ENCODE peak calls at places on chromosomes 7 and 10, in nine cellular contexts. O is Peyer's patch, Q is left ventricle myocardium inferior, Z is PC-9, P is foreskin fibroblast, D is stomach, A is cardiac fibroblast, E is fibroblast of pulmonary artery, R is psoas muscle. L is an unnamed sample.

GRCh38 chr7:154212861-154213260 is 160.7 kb downstream of the DPP6 start:
- DNase-seq in O (no peak), Q (no peak), Z (no peak), P (no peak), D (no peak), A (no peak), E (no peak), R (no peak), L (no peak)

GRCh38 chr10:11881477-11882417 is 58.6 kb downstream of the PROSER2 start:
- DNase-seq in O (no peak), Q (no peak), Z (peak; percentile 90), P (peak; percentile 8), D (no peak), A (peak; percentile 19), E (no peak), R (no peak), L (no peak)

GRCh38 chr10:20100157-20100556 is 283.9 kb downstream of the PLXDC2 start:
- DNase-seq in O (no peak), Q (no peak), Z (no peak), P (no peak), D (no peak), A (peak; percentile 84), E (peak; percentile 86), R (no peak), L (no peak)

GRCh38 chr7:80632074-80632473 is 6.4 kb upstream of the CD36 start:
- DNase-seq in O (no peak), Q (no peak), Z (no peak), P (no peak), D (no peak), A (no peak), E (no peak), R (no peak), L (no peak)

GRCh38 chr10:17227367-17228080 is 517 bp upstream of the VIM start:
- DNase-seq in O (no peak), Q (no peak), Z (no peak), P (no peak), D (no peak), A (peak; percentile 58), E (peak; percentile 47), R (no peak), L (no peak)

GRCh38 chr7:55107946-55108345 is 89.1 kb downstream of the EGFR start:
- DNase-seq in O (peak; percentile 5), Q (no peak), Z (no peak), P (no peak), D (no peak), A (no peak), E (peak; percentile 53), R (no peak), L (no peak)

GRCh38 chr7:37353949-37354660 is 94.6 kb downstream of the ELMO1 start:
- DNase-seq in O (no peak), Q (no peak), Z (no peak), P (no peak), D (no peak), A (no peak), E (no peak), R (no peak), L (no peak)

GRCh38 chr10:72688208-72688651 is 3.7 kb upstream of the MCU start:
- DNase-seq in O (no peak), Q (no peak), Z (peak; percentile 47), P (peak; percentile 83), D (no peak), A (peak; percentile 77), E (peak; percentile 85), R (no peak), L (no peak)

GRCh38 chr7:129169171-129169643 is 19.2 kb upstream of the SMO start:
- DNase-seq in O (peak; percentile 61), Q (peak; percentile 58), Z (peak; percentile 21), P (no peak), D (peak; percentile 54), A (peak; percentile 39), E (no peak), R (peak; percentile 45), L (no peak)

GRCh38 chr7:33248663-33249062 is 119.3 kb downstream of the BBS9 start:
- DNase-seq in O (no peak), Q (no peak), Z (no peak), P (no peak), D (no peak), A (peak; percentile 40), E (peak; percentile 40), R (no peak), L (no peak)

GRCh38 chr7:158957921-158958471 is 101.6 kb downstream of the DYNC2I1 start:
- DNase-seq in O (peak; percentile 81), Q (no peak), Z (peak; percentile 85), P (no peak), D (peak; percentile 83), A (no peak), E (no peak), R (no peak), L (no peak)

GRCh38 chr7:64875258-64875657 is 27.8 kb upstream of the ZNF273 start:
- DNase-seq in O (no peak), Q (no peak), Z (no peak), P (no peak), D (peak; percentile 11), A (no peak), E (no peak), R (no peak), L (no peak)

GRCh38 chr10:454860-455259 is 234.6 kb downstream of the DIP2C start:
- DNase-seq in O (no peak), Q (peak; percentile 37), Z (peak; percentile 49), P (peak; percentile 93), D (peak; percentile 49), A (peak; percentile 89), E (peak; percentile 92), R (peak; percentile 39), L (no peak)

GRCh38 chr10:484441-484924 is 205.0 kb downstream of the DIP2C start:
- DNase-seq in O (no peak), Q (no peak), Z (no peak), P (peak; percentile 29), D (peak; percentile 42), A (peak; percentile 19), E (peak; percentile 27), R (peak; percentile 40), L (no peak)

GRCh38 chr10:86943316-86944030 is 13.9 kb downstream of the MMRN2 start:
- DNase-seq in O (no peak), Q (no peak), Z (no peak), P (no peak), D (peak; percentile 24), A (no peak), E (no peak), R (no peak), L (no peak)

GRCh38 chr7:100629117-100629711 is 12.1 kb downstream of the TFR2 start:
- DNase-seq in O (no peak), Q (no peak), Z (peak; percentile 66), P (no peak), D (peak; percentile 31), A (peak; percentile 23), E (peak; percentile 32), R (no peak), L (no peak)
- TF ChIP-seq CTCF in O (no peak), Q (peak; percentile 22), Z (peak; percentile 65), P (peak; percentile 27), D (no peak), A (peak; percentile 43), E (peak; percentile 37), R (no peak), L (no peak)

DNA sequence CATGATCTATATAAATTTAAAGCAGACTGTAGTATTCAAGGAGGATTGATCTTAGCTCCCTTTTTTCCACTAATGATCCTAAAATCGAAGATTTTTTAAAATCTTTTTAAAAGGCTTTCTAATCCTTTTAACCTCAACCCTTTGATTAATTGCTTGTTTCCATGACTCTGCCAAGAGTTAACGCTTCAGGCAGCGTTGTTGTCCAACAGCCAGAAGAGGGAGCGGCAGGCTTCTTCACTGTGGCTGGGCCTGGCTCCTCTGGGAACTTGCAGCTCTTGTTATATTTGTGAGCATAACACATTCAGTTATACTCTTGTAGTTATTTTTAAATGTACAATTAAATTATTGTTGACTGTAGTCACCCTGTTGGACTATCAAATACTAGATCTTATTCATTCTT is 26.3 kb downstream of the CRCP start:
- DNase-seq in O (no peak), Q (peak; percentile 52), Z (peak; percentile 15), P (peak; percentile 80), D (peak; percentile 62), A (peak; percentile 90), E (peak; percentile 86), R (peak; percentile 67), L (no peak)
- TF ChIP-seq CTCF in O (peak; percentile 5), Q (peak; percentile 82), Z (no peak), P (peak; percentile 78), D (peak; percentile 39), A (peak; percentile 73), E (peak; percentile 78), R (peak; percentile 48), L (no peak)

GRCh38 chr10:29533696-29534285 is 101.0 kb downstream of the SVIL start:
- DNase-seq in O (no peak), Q (no peak), Z (no peak), P (no peak), D (no peak), A (no peak), E (no peak), R (no peak), L (no peak)

GRCh38 chr10:29533046-29533445 is 101.7 kb downstream of the SVIL start:
- DNase-seq in O (no peak), Q (no peak), Z (no peak), P (no peak), D (no peak), A (no peak), E (no peak), R (no peak), L (no peak)

GRCh38 chr10:29535778-29536459 is 98.9 kb downstream of the SVIL start:
- DNase-seq in O (no peak), Q (no peak), Z (no peak), P (no peak), D (peak; percentile 39), A (no peak), E (no peak), R (no peak), L (no peak)

GRCh38 chr10:29534590-29534989 is 100.2 kb downstream of the SVIL start:
- DNase-seq in O (no peak), Q (no peak), Z (no peak), P (no peak), D (no peak), A (no peak), E (no peak), R (no peak), L (no peak)

DNA sequence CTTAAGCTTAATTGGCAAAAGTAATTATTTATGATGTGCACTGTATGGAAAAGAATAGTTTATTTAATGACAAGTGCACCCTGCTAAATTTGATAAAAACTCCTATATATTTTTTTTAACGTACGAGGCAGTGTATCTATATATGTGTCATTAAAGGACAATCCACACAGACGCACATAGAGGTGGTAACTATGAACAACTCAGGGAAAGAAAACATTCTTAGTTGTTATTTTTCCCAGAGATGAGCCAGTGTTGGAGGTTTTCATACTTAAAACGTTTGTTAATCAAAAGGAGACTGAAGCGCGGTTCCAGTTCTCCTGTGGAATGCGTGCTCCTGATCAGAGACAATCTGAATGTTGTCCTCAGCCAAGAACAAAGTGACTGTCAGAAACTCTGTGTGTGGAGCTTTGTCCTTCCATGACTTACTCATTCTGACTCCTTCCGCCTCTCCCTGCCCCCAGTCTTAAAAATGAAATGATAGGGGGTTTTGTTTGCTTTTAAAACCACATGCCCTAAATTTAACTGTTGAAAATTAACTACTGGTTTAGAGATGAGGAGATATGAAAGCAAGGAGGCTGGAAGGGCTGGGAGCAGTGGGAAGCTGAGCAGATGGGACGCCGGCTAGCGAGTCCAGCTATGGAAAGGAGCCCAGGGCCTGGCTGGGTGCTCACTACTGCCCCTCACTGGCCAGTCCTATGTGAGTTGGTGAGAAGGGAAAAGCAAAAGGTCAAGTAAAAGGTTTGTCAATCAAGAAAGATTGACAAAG is 99.6 kb downstream of the SVIL start:
- DNase-seq in O (peak; percentile 72), Q (peak; percentile 51), Z (peak; percentile 69), P (peak; percentile 86), D (peak; percentile 69), A (peak; percentile 77), E (peak; percentile 75), R (peak; percentile 60), L (no peak)
- TF ChIP-seq CTCF in O (no peak), Q (peak; percentile 68), Z (peak; percentile 25), P (peak; percentile 96), D (peak; percentile 49), A (peak; percentile 95), E (peak; percentile 96), R (peak; percentile 57), L (no peak)

GRCh38 chr10:60466267-60467201 is 76.9 kb upstream of the ANK3 start:
- DNase-seq in O (no peak), Q (no peak), Z (no peak), P (no peak), D (no peak), A (no peak), E (no peak), R (no peak), L (no peak)
- TF ChIP-seq CTCF in O (no peak), Q (peak; percentile 16), Z (no peak), P (no peak), D (no peak), A (peak; percentile 18), E (peak; percentile 17), R (no peak), L (no peak)